ENCODE peak calls at places on chromosomes 1 and 21, in eight cellular contexts. T is SK-N-SH, F is GM23338, H is WTC11, E is cardiac fibroblast, K is uterus, Z is tibial artery, A is pancreas. L is an unnamed sample.
A peak's percentile ranks its signal among the peaks of the same experiment; 100 is the strongest.

GRCh38 chr1:162056043-162056442 is 13.4 kb upstream of the NOS1AP start:
- DNase-seq in K (peak; percentile 37), Z (peak; percentile 53), F (peak; percentile 94), H (peak; percentile 85), A (peak; percentile 76), T (peak; percentile 69), E (peak; percentile 77), L (no peak)

GRCh38 chr1:233299450-233299849 is 3.9 kb upstream of the PCNX2 start:
- DNase-seq in F (peak; percentile 51), A (no peak), K (no peak), H (no peak), Z (no peak), E (no peak), T (no peak), L (no peak)

GRCh38 chr21:44765231-44766013 is 36.2 kb downstream of the UBE2G2 start:
- DNase-seq in F (no peak), K (no peak), Z (no peak), T (peak; percentile 68), H (no peak), A (no peak), E (peak; percentile 42), L (no peak)

GRCh38 chr1:162324391-162324790 is 52.3 kb downstream of the SPATA46 start:
- DNase-seq in Z (no peak), A (no peak), E (no peak), K (no peak), T (no peak), H (no peak), F (no peak), L (no peak)

GRCh38 chr1:52264530-52265115 is 101.4 kb downstream of the CC2D1B start:
- DNase-seq in A (no peak), Z (no peak), E (peak; percentile 7), H (no peak), F (no peak), T (peak; percentile 5), K (no peak), L (no peak)

GRCh38 chr1:199157494-199157893 is 518.7 kb downstream of the PTPRC start:
- DNase-seq in K (no peak), F (no peak), A (no peak), H (no peak), Z (no peak), E (peak; percentile 5), T (no peak), L (no peak)

GRCh38 chr1:16612332-16613172 is 812 bp downstream of the NBPF1 start:
- DNase-seq in T (peak; percentile 70), K (peak; percentile 77), H (peak; percentile 65), Z (peak; percentile 92), A (peak; percentile 67), E (peak; percentile 92), F (peak; percentile 92), L (peak; percentile 86)

GRCh38 chr1:244863491-244864252 is 671 bp downstream of the HNRNPU start:
- DNase-seq in A (no peak), H (no peak), Z (peak; percentile 36), E (no peak), T (peak; percentile 30), K (no peak), F (no peak), L (peak; percentile 71)

GRCh38 chr1:182770193-182770592 is 19.4 kb upstream of the NPL start:
- DNase-seq in A (no peak), T (no peak), K (no peak), E (no peak), H (no peak), Z (no peak), F (no peak), L (no peak)

GRCh38 chr1:195849180-195849579 is 759.1 kb downstream of the KCNT2 start:
- DNase-seq in H (no peak), F (no peak), A (no peak), Z (no peak), E (no peak), T (no peak), K (no peak), L (no peak)

GRCh38 chr1:37393173-37393572 is 81.2 kb upstream of the ZC3H12A start:
- DNase-seq in T (no peak), H (no peak), Z (no peak), A (no peak), K (no peak), E (no peak), F (no peak), L (no peak)

GRCh38 chr1:192476802-192477298 is 98.7 kb upstream of the RGS1 start:
- DNase-seq in T (no peak), K (no peak), F (no peak), H (no peak), A (no peak), Z (peak; percentile 31), E (peak; percentile 84), L (no peak)

GRCh38 chr1:27430903-27431653 is 38.7 kb downstream of the GPR3 start:
- DNase-seq in T (no peak), K (no peak), F (no peak), A (no peak), E (peak; percentile 53), H (no peak), Z (peak; percentile 51), L (no peak)

GRCh38 chr1:61853545-61853944 is 111.3 kb downstream of the PATJ start:
- DNase-seq in Z (no peak), T (peak; percentile 31), H (no peak), E (peak; percentile 57), K (no peak), F (no peak), A (no peak), L (no peak)

GRCh38 chr1:16043950-16044349 is 368 bp downstream of the CLCNKB start:
- DNase-seq in K (no peak), A (no peak), T (no peak), F (no peak), H (no peak), E (no peak), Z (no peak), L (no peak)

DNA sequence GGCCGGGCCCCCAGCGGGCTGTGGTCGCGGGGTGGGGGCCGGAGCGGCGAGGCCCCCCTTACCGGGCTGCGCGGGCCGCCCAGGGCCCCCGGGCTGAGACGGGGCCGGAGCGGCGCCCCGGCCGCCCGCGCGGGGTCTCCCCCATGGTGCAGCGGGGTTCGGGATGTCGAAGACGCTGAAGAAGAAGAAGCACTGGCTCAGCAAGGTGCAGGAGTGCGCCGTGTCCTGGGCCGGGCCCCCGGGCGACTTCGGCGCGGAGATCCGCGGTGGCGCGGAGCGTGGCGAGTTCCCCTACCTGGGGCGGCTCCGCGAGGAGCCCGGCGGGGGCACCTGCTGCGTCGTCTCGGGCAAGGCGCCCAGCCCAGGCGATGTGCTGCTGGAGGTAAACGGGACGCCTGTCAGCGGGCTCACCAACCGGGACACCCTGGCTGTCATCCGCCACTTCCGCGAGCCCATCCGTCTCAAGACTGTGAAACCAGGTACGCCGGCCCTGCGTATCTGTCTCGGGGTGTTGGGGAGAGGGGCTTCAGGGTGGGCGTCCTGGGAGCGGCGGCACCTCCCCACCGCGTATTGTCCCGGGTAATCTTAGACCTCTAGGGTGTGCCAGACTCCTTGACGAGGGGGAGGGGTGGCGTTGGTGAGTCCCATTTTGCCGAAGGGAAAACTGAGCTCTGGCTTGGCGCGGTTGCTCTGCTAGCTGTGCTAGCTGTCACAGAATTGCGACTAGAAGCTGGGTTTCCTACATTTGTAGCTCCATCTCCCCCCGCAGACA is 742 bp downstream of the MAGI3 start:
- DNase-seq in F (peak; percentile 65), H (peak; percentile 39), A (peak; percentile 69), T (peak; percentile 40), E (peak; percentile 24), K (peak; percentile 43), Z (peak; percentile 41), L (peak; percentile 71)
- TF ChIP-seq CTCF in F (peak; percentile 28), H (no peak), A (no peak), T (no peak), E (no peak), K (no peak), Z (no peak), L (no peak)

DNA sequence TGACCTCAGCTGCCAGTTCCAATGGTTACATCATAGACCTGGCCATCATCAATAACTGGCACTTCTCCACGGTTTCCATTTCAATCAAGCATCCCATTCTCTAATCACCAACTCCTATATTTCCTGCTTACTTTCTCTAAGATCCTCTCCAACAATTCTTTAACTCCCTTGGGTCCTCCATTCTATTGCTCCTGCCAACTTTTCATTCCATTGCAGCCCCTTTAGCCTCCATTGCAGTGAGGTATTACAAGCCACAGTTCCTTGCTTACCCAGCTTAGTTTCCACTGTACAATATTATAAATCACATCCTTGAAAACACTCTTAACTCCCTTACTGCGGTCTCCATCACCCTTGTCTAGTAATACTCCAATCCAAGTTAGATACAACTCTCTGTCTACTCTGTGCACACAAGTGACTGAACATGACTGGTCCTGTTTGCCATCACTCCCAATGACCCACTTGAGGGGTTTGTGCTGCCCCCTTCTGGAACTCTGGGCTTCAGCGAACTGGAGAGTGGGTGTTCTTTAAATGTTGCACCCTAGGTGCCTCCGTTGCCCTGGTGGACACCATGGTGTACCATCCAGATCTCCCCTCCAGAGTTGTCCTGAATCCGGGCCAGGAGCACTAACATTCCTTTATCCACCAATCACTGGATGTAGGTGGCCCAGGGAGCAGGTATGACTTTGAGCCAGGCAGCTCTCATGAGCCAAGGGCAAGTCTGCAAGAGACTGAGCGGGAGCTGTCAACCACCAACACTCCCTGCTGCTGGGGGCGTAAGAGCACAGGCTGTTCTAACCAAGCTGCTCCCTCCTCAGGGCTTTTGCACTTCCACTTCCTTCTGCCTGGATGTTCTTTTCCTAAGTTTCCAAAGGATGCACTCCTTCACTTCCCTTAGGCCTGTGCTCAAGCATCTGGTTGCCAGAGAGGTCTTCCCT is 3.7 kb upstream of the FNDC7 start:
- DNase-seq in H (peak; percentile 72), Z (no peak), K (no peak), F (peak; percentile 80), T (no peak), E (peak; percentile 67), A (no peak), L (no peak)
- TF ChIP-seq CTCF in H (peak; percentile 42), Z (no peak), K (no peak), F (peak; percentile 81), T (peak; percentile 27), E (peak; percentile 1), A (no peak), L (peak; percentile 31)

DNA sequence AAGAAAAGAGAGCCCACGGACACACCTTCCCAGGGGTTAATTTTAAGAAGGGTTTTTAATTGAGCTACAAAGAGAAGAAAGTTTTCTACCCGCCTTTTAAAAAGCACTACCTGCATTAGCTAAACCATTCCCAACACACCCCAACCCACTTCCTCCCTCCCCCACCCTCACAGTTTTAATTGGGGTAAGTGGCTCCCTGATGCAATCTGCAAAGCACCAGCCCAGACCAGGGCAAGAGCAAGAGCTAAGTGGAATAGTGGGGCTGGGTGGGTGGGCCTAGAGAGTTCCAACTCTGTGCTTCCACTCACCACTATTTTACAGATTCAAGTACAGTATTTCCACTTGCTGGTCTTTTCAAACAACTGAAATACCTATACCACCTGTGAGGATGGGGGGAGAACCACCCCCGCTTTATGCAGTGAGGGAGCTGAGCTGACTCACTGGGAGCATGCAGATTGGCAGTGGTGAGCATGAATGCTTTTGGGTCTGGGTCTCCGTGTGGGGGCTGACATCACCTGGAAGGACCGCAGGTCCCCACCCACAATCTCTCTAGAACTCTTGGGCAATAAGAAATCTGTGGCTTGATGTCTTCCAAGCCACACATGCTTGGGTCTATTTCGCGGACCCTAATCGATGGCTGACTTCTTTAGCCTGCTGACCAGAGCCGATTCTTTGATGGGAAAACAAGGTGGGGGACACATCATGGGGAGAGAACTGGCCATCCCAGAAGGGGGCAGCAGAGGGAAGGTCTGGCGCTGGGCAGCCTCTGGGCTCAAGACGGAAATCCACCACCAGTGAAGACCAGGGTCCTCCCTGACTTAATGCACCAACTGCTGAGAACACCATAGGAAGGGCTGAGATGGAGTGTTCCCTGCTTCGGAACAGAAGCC is 95.5 kb downstream of the SSBP3 start:
- DNase-seq in E (peak; percentile 61), Z (no peak), F (peak; percentile 87), K (no peak), T (peak; percentile 65), H (peak; percentile 84), A (peak; percentile 46), L (no peak)
- TF ChIP-seq CTCF in E (peak; percentile 64), Z (peak; percentile 10), F (peak; percentile 83), K (peak; percentile 33), T (peak; percentile 58), H (no peak), A (peak; percentile 11), L (peak; percentile 70)

GRCh38 chr1:42860339-42861013 is 14.1 kb downstream of the ZNF691 start:
- DNase-seq in Z (no peak), E (no peak), F (peak; percentile 28), T (no peak), A (no peak), K (no peak), H (no peak), L (no peak)
- TF ChIP-seq CTCF in Z (no peak), E (no peak), F (no peak), T (no peak), A (no peak), K (no peak), H (peak; percentile 15), L (peak; percentile 50)

L was measured in type B pancreatic cell.